ENCODE peak calls at places on chromosomes 12 and 14, in four cellular contexts. T, R, G and F are unnamed samples.

GRCh38 chr14:74886001-74886400 is 4.3 kb downstream of the DLST start:
- DNase-seq in T (peak; percentile 76), R (no peak), G (peak; percentile 98), F (no peak)

GRCh38 chr14:103094406-103095209 is at the start of gene EXOC3L4:
- DNase-seq in T (no peak), R (peak; percentile 15), G (no peak), F (peak; percentile 68)

GRCh38 chr14:99214701-99215100 is 57.3 kb downstream of the BCL11B start:
- DNase-seq in T (no peak), R (no peak), G (no peak), F (no peak)

GRCh38 chr12:3071107-3071506 is 6.1 kb upstream of the TSPAN9 start:
- DNase-seq in T (no peak), R (no peak), G (no peak), F (no peak)

GRCh38 chr12:116150001-116150400 is 127.5 kb downstream of the MED13L start:
- DNase-seq in T (no peak), R (no peak), G (peak; percentile 56), F (no peak)

GRCh38 chr12:104182144-104182543 is 33.4 kb upstream of the TXNRD1 start:
- DNase-seq in T (peak; percentile 82), R (peak; percentile 85), G (peak; percentile 97), F (no peak)

GRCh38 chr12:46659844-46660243 is 166.0 kb downstream of the SLC38A4 start:
- DNase-seq in T (peak; percentile 22), R (no peak), G (peak; percentile 26), F (no peak)

GRCh38 chr14:65915125-65915524 is 502.6 kb downstream of the FUT8 start:
- DNase-seq in T (no peak), R (no peak), G (peak; percentile 7), F (no peak)

GRCh38 chr12:114682920-114683708 is 861 bp downstream of the TBX3 start:
- DNase-seq in T (no peak), R (no peak), G (no peak), F (peak; percentile 58)

GRCh38 chr12:162467-163307 is 51.3 kb downstream of the SLC6A12 start:
- DNase-seq in T (no peak), R (no peak), G (no peak), F (no peak)

GRCh38 chr14:65062096-65063075 is 39.9 kb downstream of the MAX start:
- DNase-seq in T (no peak), R (no peak), G (no peak), F (no peak)

GRCh38 chr14:91229743-91230200 is 14.7 kb downstream of the GPR68 start:
- DNase-seq in T (peak; percentile 51), R (no peak), G (peak; percentile 66), F (no peak)

GRCh38 chr14:100893228-100893601 is 10.3 kb downstream of the RTL1 start:
- DNase-seq in T (no peak), R (no peak), G (no peak), F (no peak)

GRCh38 chr14:85527458-85527857 is 2.5 kb upstream of the FLRT2 start:
- DNase-seq in T (no peak), R (no peak), G (peak; percentile 38), F (no peak)

GRCh38 chr12:95623554-95624170 is 72.4 kb upstream of the USP44 start:
- DNase-seq in T (peak; percentile 83), R (peak; percentile 70), G (peak; percentile 85), F (peak; percentile 78)

GRCh38 chr14:63474844-63475243 is 68.3 kb downstream of the PPP2R5E start:
- DNase-seq in T (no peak), R (no peak), G (no peak), F (no peak)

GRCh38 chr12:114902665-114903393 is 218.9 kb upstream of the TBX3 start:
- DNase-seq in T (peak; percentile 45), R (no peak), G (peak; percentile 95), F (peak; percentile 58)

GRCh38 chr14:75561013-75561432 is 17.4 kb upstream of the FLVCR2 start:
- DNase-seq in T (peak; percentile 68), R (peak; percentile 85), G (peak; percentile 71), F (peak; percentile 90)

GRCh38 chr12:54419088-54419887 is at the start of gene ITGA5:
- DNase-seq in T (peak; percentile 53), R (peak; percentile 80), G (peak; percentile 77), F (peak; percentile 57)

GRCh38 chr14:52711666-52712065 is 4.7 kb downstream of the PSMC6 start:
- DNase-seq in T (no peak), R (no peak), G (peak; percentile 10), F (no peak)

GRCh38 chr12:18296909-18297280 is 35.6 kb downstream of the PIK3C2G start:
- DNase-seq in T (no peak), R (no peak), G (peak; percentile 11), F (no peak)

GRCh38 chr12:60269611-60270269 is 673.9 kb downstream of the SLC16A7 start:
- DNase-seq in T (no peak), R (peak; percentile 18), G (no peak), F (no peak)

GRCh38 chr14:54902521-54903420 is at the start of gene GCH1:
- DNase-seq in T (peak; percentile 33), R (peak; percentile 82), G (no peak), F (peak; percentile 95)

GRCh38 chr14:99688629-99689028 is 4.5 kb downstream of the CYP46A1 start:
- DNase-seq in T (no peak), R (no peak), G (no peak), F (no peak)

GRCh38 chr12:76608070-76608469 is 48.5 kb upstream of the OSBPL8 start:
- DNase-seq in T (no peak), R (no peak), G (no peak), F (no peak)

GRCh38 chr12:113932411-113933196 is 33.5 kb downstream of the RBM19 start:
- DNase-seq in T (peak; percentile 7), R (no peak), G (peak; percentile 69), F (no peak)

GRCh38 chr14:51367600-51367931 is 127.5 kb downstream of the TMX1 start:
- DNase-seq in T (peak; percentile 52), R (no peak), G (peak; percentile 91), F (no peak)

GRCh38 chr14:51370758-51371386 is 130.8 kb downstream of the TMX1 start:
- DNase-seq in T (peak; percentile 56), R (no peak), G (peak; percentile 79), F (no peak)

GRCh38 chr14:51365241-51365940 is 125.3 kb downstream of the TMX1 start:
- DNase-seq in T (no peak), R (no peak), G (peak; percentile 48), F (no peak)

GRCh38 chr14:51368721-51369163 is 128.7 kb downstream of the TMX1 start:
- DNase-seq in T (peak; percentile 90), R (no peak), G (peak; percentile 95), F (no peak)

GRCh38 chr14:51369814-51370213 is 129.8 kb downstream of the TMX1 start:
- DNase-seq in T (no peak), R (no peak), G (peak; percentile 30), F (no peak)
- TF ChIP-seq CTCF in T (peak; percentile 25), R (peak; percentile 42), G (peak; percentile 26), F (no peak)

GRCh38 chr12:13208533-13209278 is 12.2 kb downstream of the EMP1 start:
- DNase-seq in T (no peak), R (no peak), G (no peak), F (no peak)
- TF ChIP-seq CTCF in T (peak; percentile 78), R (peak; percentile 20), G (peak; percentile 46), F (peak; percentile 64)

GRCh38 chr14:96757456-96757855 is 39.7 kb upstream of the VRK1 start:
- DNase-seq in T (no peak), R (no peak), G (no peak), F (no peak)

GRCh38 chr14:96756745-96757144 is 40.4 kb upstream of the VRK1 start:
- DNase-seq in T (no peak), R (no peak), G (no peak), F (no peak)

GRCh38 chr14:96752594-96752993 is 44.6 kb upstream of the VRK1 start:
- DNase-seq in T (no peak), R (no peak), G (peak; percentile 71), F (no peak)

GRCh38 chr14:96754162-96754844 is 42.9 kb upstream of the VRK1 start:
- DNase-seq in T (no peak), R (no peak), G (no peak), F (no peak)

GRCh38 chr14:96754845-96755184 is 42.4 kb upstream of the VRK1 start:
- DNase-seq in T (no peak), R (no peak), G (peak; percentile 12), F (no peak)
- TF ChIP-seq CTCF in T (no peak), R (no peak), G (no peak), F (no peak)

GRCh38 chr12:78036889-78037288 is 206.2 kb downstream of the NAV3 start:
- DNase-seq in T (no peak), R (no peak), G (no peak), F (no peak)

GRCh38 chr12:78035913-78036658 is 205.4 kb downstream of the NAV3 start:
- DNase-seq in T (no peak), R (no peak), G (peak; percentile 22), F (no peak)

GRCh38 chr12:78038986-78039385 is 208.3 kb downstream of the NAV3 start:
- DNase-seq in T (no peak), R (no peak), G (no peak), F (no peak)

GRCh38 chr12:78038541-78038940 is 207.8 kb downstream of the NAV3 start:
- DNase-seq in T (no peak), R (no peak), G (no peak), F (no peak)

GRCh38 chr12:78037707-78038106 is 207.0 kb downstream of the NAV3 start:
- DNase-seq in T (no peak), R (no peak), G (no peak), F (no peak)
- TF ChIP-seq CTCF in T (no peak), R (no peak), G (no peak), F (no peak)